ENCODE peak calls at places on chromosomes 16 and 17, in six cellular contexts. K is ELR; C is stimulated activated CD8-positive, alpha-beta memory T cell treated with anti-CD3 and anti-CD28 coated beads, Interleukin-2, amount 100 ng/mL, for 1 hour; Z is T-helper 17 cell; P is left colon; F is fibroblast of mammary gland. U is an unnamed sample.
A peak's percentile ranks its signal among the peaks of the same experiment; 100 is the strongest.

GRCh38 chr17:49337900-49338299 is 24.1 kb downstream of the ZNF652 start:
- DNase-seq in K (peak; percentile 26), C (no peak), Z (no peak), P (no peak), F (peak; percentile 80), U (no peak)

GRCh38 chr17:35313875-35314409 is 59.5 kb downstream of the SLFN11 start:
- DNase-seq in K (no peak), C (no peak), Z (no peak), P (no peak), F (no peak), U (no peak)

GRCh38 chr16:2963611-2964415 is at the start of gene KREMEN2:
- DNase-seq in K (peak; percentile 56), C (no peak), Z (no peak), P (peak; percentile 26), F (no peak), U (no peak)

GRCh38 chr17:17959520-17960361 is 12.5 kb downstream of the TOM1L2 start:
- DNase-seq in K (peak; percentile 60), C (no peak), Z (no peak), P (no peak), F (peak; percentile 45), U (no peak)

GRCh38 chr17:44999433-44999832 is 31.3 kb upstream of the C1QL1 start:
- DNase-seq in K (no peak), C (no peak), Z (no peak), P (no peak), F (no peak), U (no peak)

GRCh38 chr16:53773881-53774280 is 69.9 kb downstream of the FTO start:
- DNase-seq in K (no peak), C (no peak), Z (no peak), P (no peak), F (no peak), U (no peak)

GRCh38 chr16:57262841-57263584 is 18.0 kb downstream of the ARL2BP start:
- DNase-seq in K (no peak), C (no peak), Z (no peak), P (no peak), F (no peak), U (no peak)

GRCh38 chr17:34637548-34638525 is 58.5 kb downstream of the TMEM132E start:
- DNase-seq in K (peak; percentile 67), C (peak; percentile 52), Z (peak; percentile 80), P (peak; percentile 51), F (peak; percentile 58), U (peak; percentile 35)

GRCh38 chr16:48013476-48013875 is 142.3 kb downstream of the ABCC12 start:
- DNase-seq in K (peak; percentile 40), C (no peak), Z (no peak), P (no peak), F (no peak), U (no peak)

GRCh38 chr16:69123894-69124293 is 8.5 kb downstream of the CHTF8 start:
- DNase-seq in K (peak; percentile 87), C (no peak), Z (peak; percentile 54), P (no peak), F (peak; percentile 77), U (peak; percentile 39)

GRCh38 chr16:23640669-23640958 is 496 bp downstream of the PALB2 start:
- DNase-seq in K (no peak), C (no peak), Z (no peak), P (no peak), F (peak; percentile 11), U (no peak)

GRCh38 chr17:80889231-80889896 is 102.3 kb upstream of the CHMP6 start:
- DNase-seq in K (no peak), C (no peak), Z (no peak), P (peak; percentile 22), F (no peak), U (no peak)

GRCh38 chr17:48852251-48852650 is 21.4 kb downstream of the CALCOCO2 start:
- DNase-seq in K (no peak), C (no peak), Z (no peak), P (no peak), F (no peak), U (no peak)

GRCh38 chr17:16449121-16449570 is 33.8 kb downstream of the TRPV2 start:
- DNase-seq in K (peak; percentile 62), C (no peak), Z (no peak), P (no peak), F (peak; percentile 81), U (no peak)

GRCh38 chr17:78154903-78155811 is 9.0 kb downstream of the C17orf99 start:
- DNase-seq in K (no peak), C (no peak), Z (no peak), P (no peak), F (no peak), U (no peak)

GRCh38 chr17:29379084-29379811 is 10.9 kb upstream of the TAOK1 start:
- DNase-seq in K (no peak), C (no peak), Z (no peak), P (no peak), F (no peak), U (no peak)